ENCODE peak calls at places on chromosomes 3 and 15, in ten cellular contexts. One of them, this sample, is unnamed.

GRCh38 chr3:93969443-93969842 is 4.3 kb downstream of the PROS1 start:
- DNase-seq in lower leg skin: no peak
- DNase-seq in A549: peak; percentile 16
- DNase-seq in tibial nerve: no peak
- DNase-seq in AG09319: no peak
- DNase-seq in body of pancreas: no peak
- DNase-seq in BJ: no peak
- DNase-seq in left lung: no peak
- DNase-seq in GM12878: no peak
- DNase-seq in WTC11: no peak
- DNase-seq in this sample: peak; percentile 85

GRCh38 chr3:46880884-46881818 is 3.6 kb downstream of the PTH1R start:
- DNase-seq in lower leg skin: no peak
- DNase-seq in A549: no peak
- DNase-seq in tibial nerve: no peak
- DNase-seq in AG09319: no peak
- DNase-seq in body of pancreas: no peak
- DNase-seq in BJ: no peak
- DNase-seq in left lung: no peak
- DNase-seq in GM12878: no peak
- DNase-seq in WTC11: peak; percentile 58
- DNase-seq in this sample: no peak

GRCh38 chr3:181715601-181716340 is 4.0 kb downstream of the SOX2 start:
- DNase-seq in lower leg skin: no peak
- DNase-seq in A549: no peak
- DNase-seq in tibial nerve: no peak
- DNase-seq in AG09319: no peak
- DNase-seq in body of pancreas: no peak
- DNase-seq in BJ: no peak
- DNase-seq in left lung: no peak
- DNase-seq in GM12878: no peak
- DNase-seq in WTC11: no peak
- DNase-seq in this sample: no peak

GRCh38 chr3:121989943-121990342 is 32.1 kb downstream of the ILDR1 start:
- DNase-seq in lower leg skin: no peak
- DNase-seq in A549: peak; percentile 34
- DNase-seq in tibial nerve: no peak
- DNase-seq in AG09319: no peak
- DNase-seq in body of pancreas: peak; percentile 24
- DNase-seq in BJ: no peak
- DNase-seq in left lung: no peak
- DNase-seq in GM12878: no peak
- DNase-seq in WTC11: no peak
- DNase-seq in this sample: no peak

GRCh38 chr3:105334138-105334882 is 32.4 kb upstream of the ALCAM start:
- DNase-seq in lower leg skin: no peak
- DNase-seq in A549: no peak
- DNase-seq in tibial nerve: no peak
- DNase-seq in AG09319: no peak
- DNase-seq in body of pancreas: no peak
- DNase-seq in BJ: no peak
- DNase-seq in left lung: no peak
- DNase-seq in GM12878: no peak
- DNase-seq in WTC11: no peak
- DNase-seq in this sample: no peak

GRCh38 chr3:138047596-138048195 is 37.7 kb downstream of the CLDN18 start:
- DNase-seq in lower leg skin: no peak
- DNase-seq in A549: no peak
- DNase-seq in tibial nerve: no peak
- DNase-seq in AG09319: no peak
- DNase-seq in body of pancreas: no peak
- DNase-seq in BJ: no peak
- DNase-seq in left lung: no peak
- DNase-seq in GM12878: no peak
- DNase-seq in WTC11: no peak
- DNase-seq in this sample: no peak

GRCh38 chr3:149454746-149455145 is 19.8 kb upstream of the TM4SF4 start:
- DNase-seq in lower leg skin: no peak
- DNase-seq in A549: no peak
- DNase-seq in tibial nerve: no peak
- DNase-seq in AG09319: no peak
- DNase-seq in body of pancreas: no peak
- DNase-seq in BJ: peak; percentile 54
- DNase-seq in left lung: no peak
- DNase-seq in GM12878: no peak
- DNase-seq in WTC11: no peak
- DNase-seq in this sample: peak; percentile 46

GRCh38 chr3:114792159-114792918 is 354.7 kb downstream of the ZBTB20 start:
- DNase-seq in lower leg skin: no peak
- DNase-seq in A549: no peak
- DNase-seq in tibial nerve: no peak
- DNase-seq in AG09319: no peak
- DNase-seq in body of pancreas: no peak
- DNase-seq in BJ: no peak
- DNase-seq in left lung: no peak
- DNase-seq in GM12878: no peak
- DNase-seq in WTC11: no peak
- DNase-seq in this sample: no peak

GRCh38 chr15:67743558-67743957 is 81.8 kb upstream of the SKOR1 start:
- DNase-seq in lower leg skin: no peak
- DNase-seq in A549: no peak
- DNase-seq in tibial nerve: no peak
- DNase-seq in AG09319: no peak
- DNase-seq in body of pancreas: no peak
- DNase-seq in BJ: no peak
- DNase-seq in left lung: no peak
- DNase-seq in GM12878: no peak
- DNase-seq in WTC11: no peak
- DNase-seq in this sample: no peak

GRCh38 chr3:99895706-99896441 is 78.2 kb downstream of the CMSS1 start:
- DNase-seq in lower leg skin: no peak
- DNase-seq in A549: peak; percentile 48
- DNase-seq in tibial nerve: no peak
- DNase-seq in AG09319: no peak
- DNase-seq in body of pancreas: no peak
- DNase-seq in BJ: peak; percentile 74
- DNase-seq in left lung: no peak
- DNase-seq in GM12878: no peak
- DNase-seq in WTC11: no peak
- DNase-seq in this sample: peak; percentile 78

GRCh38 chr3:48739955-48740823 is 23.2 kb upstream of the IP6K2 start:
- DNase-seq in lower leg skin: peak; percentile 96
- DNase-seq in A549: peak; percentile 82
- DNase-seq in tibial nerve: peak; percentile 60
- DNase-seq in AG09319: peak; percentile 31
- DNase-seq in body of pancreas: peak; percentile 96
- DNase-seq in BJ: no peak
- DNase-seq in left lung: peak; percentile 92
- DNase-seq in GM12878: no peak
- DNase-seq in WTC11: peak; percentile 90
- DNase-seq in this sample: peak; percentile 75

GRCh38 chr15:67413770-67414429 is 107.0 kb upstream of the C15orf61 start:
- DNase-seq in lower leg skin: no peak
- DNase-seq in A549: peak; percentile 77
- DNase-seq in tibial nerve: no peak
- DNase-seq in AG09319: no peak
- DNase-seq in body of pancreas: peak; percentile 15
- DNase-seq in BJ: no peak
- DNase-seq in left lung: no peak
- DNase-seq in GM12878: no peak
- DNase-seq in WTC11: no peak
- DNase-seq in this sample: peak; percentile 66

GRCh38 chr15:26438316-26438715 is 334.6 kb downstream of the GABRB3 start:
- DNase-seq in lower leg skin: no peak
- DNase-seq in A549: no peak
- DNase-seq in tibial nerve: no peak
- DNase-seq in AG09319: no peak
- DNase-seq in body of pancreas: no peak
- DNase-seq in BJ: no peak
- DNase-seq in left lung: no peak
- DNase-seq in GM12878: no peak
- DNase-seq in WTC11: no peak
- DNase-seq in this sample: no peak

GRCh38 chr3:39273119-39273518 is 6.7 kb downstream of the CX3CR1 start:
- DNase-seq in lower leg skin: peak; percentile 32
- DNase-seq in A549: no peak
- DNase-seq in tibial nerve: no peak
- DNase-seq in AG09319: no peak
- DNase-seq in body of pancreas: no peak
- DNase-seq in BJ: no peak
- DNase-seq in left lung: no peak
- DNase-seq in GM12878: no peak
- DNase-seq in WTC11: no peak
- DNase-seq in this sample: no peak
- TF ChIP-seq CTCF in lower leg skin: no peak
- TF ChIP-seq CTCF in A549: peak; percentile 8
- TF ChIP-seq CTCF in tibial nerve: no peak
- TF ChIP-seq CTCF in AG09319: no peak
- TF ChIP-seq CTCF in body of pancreas: no peak
- TF ChIP-seq CTCF in BJ: no peak
- TF ChIP-seq CTCF in left lung: no peak
- TF ChIP-seq CTCF in GM12878: no peak
- TF ChIP-seq CTCF in WTC11: no peak
- TF ChIP-seq CTCF in this sample: no peak

GRCh38 chr3:128787256-128788253 is 61.6 kb downstream of the RAB7A start:
- DNase-seq in lower leg skin: no peak
- DNase-seq in A549: peak; percentile 52
- DNase-seq in tibial nerve: no peak
- DNase-seq in AG09319: no peak
- DNase-seq in body of pancreas: no peak
- DNase-seq in BJ: no peak
- DNase-seq in left lung: no peak
- DNase-seq in GM12878: no peak
- DNase-seq in WTC11: peak; percentile 50
- DNase-seq in this sample: peak; percentile 94
- TF ChIP-seq CTCF in lower leg skin: no peak
- TF ChIP-seq CTCF in A549: no peak
- TF ChIP-seq CTCF in tibial nerve: no peak
- TF ChIP-seq CTCF in AG09319: peak; percentile 4
- TF ChIP-seq CTCF in body of pancreas: peak; percentile 18
- TF ChIP-seq CTCF in BJ: peak; percentile 29
- TF ChIP-seq CTCF in left lung: no peak
- TF ChIP-seq CTCF in GM12878: peak; percentile 59
- TF ChIP-seq CTCF in WTC11: peak; percentile 58
- TF ChIP-seq CTCF in this sample: peak; percentile 36

GRCh38 chr3:76699846-76700245 is 340.1 kb upstream of the ROBO2 start:
- DNase-seq in lower leg skin: no peak
- DNase-seq in A549: no peak
- DNase-seq in tibial nerve: no peak
- DNase-seq in AG09319: no peak
- DNase-seq in body of pancreas: no peak
- DNase-seq in BJ: no peak
- DNase-seq in left lung: no peak
- DNase-seq in GM12878: no peak
- DNase-seq in WTC11: no peak
- DNase-seq in this sample: no peak
- TF ChIP-seq CTCF in lower leg skin: no peak
- TF ChIP-seq CTCF in A549: no peak
- TF ChIP-seq CTCF in tibial nerve: no peak
- TF ChIP-seq CTCF in AG09319: no peak
- TF ChIP-seq CTCF in body of pancreas: no peak
- TF ChIP-seq CTCF in BJ: no peak
- TF ChIP-seq CTCF in left lung: no peak
- TF ChIP-seq CTCF in GM12878: no peak
- TF ChIP-seq CTCF in WTC11: no peak
- TF ChIP-seq CTCF in this sample: no peak

GRCh38 chr3:33989229-33989628 is 190.8 kb downstream of the PDCD6IP start:
- DNase-seq in lower leg skin: no peak
- DNase-seq in A549: no peak
- DNase-seq in tibial nerve: no peak
- DNase-seq in AG09319: no peak
- DNase-seq in body of pancreas: no peak
- DNase-seq in BJ: no peak
- DNase-seq in left lung: no peak
- DNase-seq in GM12878: no peak
- DNase-seq in WTC11: peak; percentile 41
- DNase-seq in this sample: no peak
- TF ChIP-seq CTCF in lower leg skin: no peak
- TF ChIP-seq CTCF in A549: no peak
- TF ChIP-seq CTCF in tibial nerve: no peak
- TF ChIP-seq CTCF in AG09319: no peak
- TF ChIP-seq CTCF in body of pancreas: no peak
- TF ChIP-seq CTCF in BJ: no peak
- TF ChIP-seq CTCF in left lung: no peak
- TF ChIP-seq CTCF in GM12878: no peak
- TF ChIP-seq CTCF in WTC11: no peak
- TF ChIP-seq CTCF in this sample: no peak

GRCh38 chr3:112437146-112438022 is 61.9 kb downstream of the BTLA start:
- DNase-seq in lower leg skin: no peak
- DNase-seq in A549: peak; percentile 45
- DNase-seq in tibial nerve: no peak
- DNase-seq in AG09319: peak; percentile 0
- DNase-seq in body of pancreas: no peak
- DNase-seq in BJ: no peak
- DNase-seq in left lung: no peak
- DNase-seq in GM12878: no peak
- DNase-seq in WTC11: no peak
- DNase-seq in this sample: peak; percentile 63
- TF ChIP-seq CTCF in lower leg skin: no peak
- TF ChIP-seq CTCF in A549: peak; percentile 14
- TF ChIP-seq CTCF in tibial nerve: no peak
- TF ChIP-seq CTCF in AG09319: peak; percentile 54
- TF ChIP-seq CTCF in body of pancreas: peak; percentile 10
- TF ChIP-seq CTCF in BJ: peak; percentile 57
- TF ChIP-seq CTCF in left lung: no peak
- TF ChIP-seq CTCF in GM12878: peak; percentile 28
- TF ChIP-seq CTCF in WTC11: peak; percentile 52
- TF ChIP-seq CTCF in this sample: peak; percentile 51

GRCh38 chr3:55485208-55485791 is 1.8 kb downstream of the WNT5A start:
- DNase-seq in lower leg skin: peak; percentile 93
- DNase-seq in A549: peak; percentile 68
- DNase-seq in tibial nerve: peak; percentile 48
- DNase-seq in AG09319: peak; percentile 82
- DNase-seq in body of pancreas: peak; percentile 84
- DNase-seq in BJ: no peak
- DNase-seq in left lung: peak; percentile 90
- DNase-seq in GM12878: peak; percentile 32
- DNase-seq in WTC11: peak; percentile 90
- DNase-seq in this sample: peak; percentile 81
- TF ChIP-seq CTCF in lower leg skin: no peak
- TF ChIP-seq CTCF in A549: peak; percentile 42
- TF ChIP-seq CTCF in tibial nerve: peak; percentile 86
- TF ChIP-seq CTCF in AG09319: peak; percentile 61
- TF ChIP-seq CTCF in body of pancreas: peak; percentile 56
- TF ChIP-seq CTCF in BJ: peak; percentile 85
- TF ChIP-seq CTCF in left lung: peak; percentile 70
- TF ChIP-seq CTCF in GM12878: peak; percentile 85
- TF ChIP-seq CTCF in WTC11: peak; percentile 81
- TF ChIP-seq CTCF in this sample: peak; percentile 63

GRCh38 chr3:141986548-141987107 is 110.2 kb downstream of the ATP1B3 start:
- DNase-seq in lower leg skin: no peak
- DNase-seq in A549: no peak
- DNase-seq in tibial nerve: no peak
- DNase-seq in AG09319: no peak
- DNase-seq in body of pancreas: no peak
- DNase-seq in BJ: no peak
- DNase-seq in left lung: no peak
- DNase-seq in GM12878: no peak
- DNase-seq in WTC11: no peak
- DNase-seq in this sample: no peak
- TF ChIP-seq CTCF in lower leg skin: no peak
- TF ChIP-seq CTCF in A549: no peak
- TF ChIP-seq CTCF in tibial nerve: no peak
- TF ChIP-seq CTCF in AG09319: no peak
- TF ChIP-seq CTCF in body of pancreas: no peak
- TF ChIP-seq CTCF in BJ: no peak
- TF ChIP-seq CTCF in left lung: no peak
- TF ChIP-seq CTCF in GM12878: no peak
- TF ChIP-seq CTCF in WTC11: no peak
- TF ChIP-seq CTCF in this sample: no peak

GRCh38 chr3:194602580-194603300 is 30.5 kb downstream of the TMEM44 start:
- DNase-seq in lower leg skin: no peak
- DNase-seq in A549: no peak
- DNase-seq in tibial nerve: no peak
- DNase-seq in AG09319: no peak
- DNase-seq in body of pancreas: no peak
- DNase-seq in BJ: no peak
- DNase-seq in left lung: peak; percentile 24
- DNase-seq in GM12878: no peak
- DNase-seq in WTC11: no peak
- DNase-seq in this sample: no peak
- TF ChIP-seq CTCF in lower leg skin: no peak
- TF ChIP-seq CTCF in A549: no peak
- TF ChIP-seq CTCF in tibial nerve: no peak
- TF ChIP-seq CTCF in AG09319: no peak
- TF ChIP-seq CTCF in body of pancreas: no peak
- TF ChIP-seq CTCF in BJ: no peak
- TF ChIP-seq CTCF in left lung: no peak
- TF ChIP-seq CTCF in GM12878: no peak
- TF ChIP-seq CTCF in WTC11: no peak
- TF ChIP-seq CTCF in this sample: no peak